ENCODE peak calls at places on chromosomes 1 and 21, in eight cellular contexts. One of them, this sample, is unnamed.

GRCh38 chr1:230120949-230121381 is 53.9 kb downstream of the GALNT2 start:
- DNase-seq in lower lobe of right lung: no peak
- DNase-seq in astrocyte of the spinal cord: no peak
- DNase-seq in small intestine: peak
- DNase-seq in NT2/D1: no peak
- DNase-seq in psoas muscle: no peak
- DNase-seq in fibroblast of lung: no peak
- DNase-seq in mesendoderm: peak
- DNase-seq in this sample: no peak

GRCh38 chr1:92803140-92803887 is 18.4 kb upstream of the EVI5 start:
- DNase-seq in small intestine: no peak
- DNase-seq in astrocyte of the spinal cord: no peak
- DNase-seq in lower lobe of right lung: no peak
- DNase-seq in NT2/D1: no peak
- DNase-seq in fibroblast of lung: no peak
- DNase-seq in mesendoderm: no peak
- DNase-seq in psoas muscle: no peak
- DNase-seq in this sample: no peak

GRCh38 chr21:39681845-39682244 is 63.1 kb upstream of the IGSF5 start:
- DNase-seq in fibroblast of lung: peak
- DNase-seq in lower lobe of right lung: no peak
- DNase-seq in NT2/D1: no peak
- DNase-seq in psoas muscle: no peak
- DNase-seq in mesendoderm: no peak
- DNase-seq in small intestine: no peak
- DNase-seq in astrocyte of the spinal cord: peak
- DNase-seq in this sample: no peak

GRCh38 chr1:4089421-4090175 is 189.5 kb upstream of the C1orf174 start:
- DNase-seq in lower lobe of right lung: no peak
- DNase-seq in NT2/D1: no peak
- DNase-seq in small intestine: no peak
- DNase-seq in mesendoderm: no peak
- DNase-seq in psoas muscle: no peak
- DNase-seq in fibroblast of lung: no peak
- DNase-seq in astrocyte of the spinal cord: no peak
- DNase-seq in this sample: no peak

GRCh38 chr1:218494000-218494399 is 148.9 kb downstream of the TGFB2 start:
- DNase-seq in small intestine: no peak
- DNase-seq in NT2/D1: no peak
- DNase-seq in astrocyte of the spinal cord: no peak
- DNase-seq in lower lobe of right lung: no peak
- DNase-seq in psoas muscle: no peak
- DNase-seq in mesendoderm: no peak
- DNase-seq in fibroblast of lung: no peak
- DNase-seq in this sample: no peak

GRCh38 chr1:29362764-29363163 is 126.4 kb downstream of the PTPRU start:
- DNase-seq in mesendoderm: no peak
- DNase-seq in fibroblast of lung: no peak
- DNase-seq in astrocyte of the spinal cord: no peak
- DNase-seq in psoas muscle: no peak
- DNase-seq in NT2/D1: no peak
- DNase-seq in lower lobe of right lung: no peak
- DNase-seq in small intestine: no peak
- DNase-seq in this sample: no peak

GRCh38 chr21:36487641-36488307 is 7.9 kb upstream of the CLDN14 start:
- DNase-seq in lower lobe of right lung: peak
- DNase-seq in mesendoderm: no peak
- DNase-seq in astrocyte of the spinal cord: peak
- DNase-seq in fibroblast of lung: peak
- DNase-seq in small intestine: no peak
- DNase-seq in NT2/D1: no peak
- DNase-seq in psoas muscle: no peak
- DNase-seq in this sample: no peak

GRCh38 chr1:203597386-203598040 is 29.1 kb upstream of the ATP2B4 start:
- DNase-seq in astrocyte of the spinal cord: no peak
- DNase-seq in psoas muscle: no peak
- DNase-seq in mesendoderm: no peak
- DNase-seq in lower lobe of right lung: no peak
- DNase-seq in small intestine: no peak
- DNase-seq in NT2/D1: no peak
- DNase-seq in fibroblast of lung: no peak
- DNase-seq in this sample: no peak

GRCh38 chr1:10196991-10197390 is 13.4 kb upstream of the KIF1B start:
- DNase-seq in fibroblast of lung: peak
- DNase-seq in astrocyte of the spinal cord: peak
- DNase-seq in lower lobe of right lung: no peak
- DNase-seq in small intestine: no peak
- DNase-seq in mesendoderm: no peak
- DNase-seq in NT2/D1: no peak
- DNase-seq in psoas muscle: no peak
- DNase-seq in this sample: no peak

GRCh38 chr1:8424539-8425116 is 106.7 kb downstream of the SLC45A1 start:
- DNase-seq in mesendoderm: peak
- DNase-seq in small intestine: peak
- DNase-seq in astrocyte of the spinal cord: no peak
- DNase-seq in psoas muscle: peak
- DNase-seq in fibroblast of lung: no peak
- DNase-seq in lower lobe of right lung: peak
- DNase-seq in NT2/D1: no peak
- DNase-seq in this sample: peak

GRCh38 chr1:220787069-220787614 is 429 bp downstream of the MTARC1 start:
- DNase-seq in psoas muscle: no peak
- DNase-seq in astrocyte of the spinal cord: no peak
- DNase-seq in lower lobe of right lung: peak
- DNase-seq in mesendoderm: peak
- DNase-seq in NT2/D1: peak
- DNase-seq in small intestine: peak
- DNase-seq in fibroblast of lung: no peak
- DNase-seq in this sample: no peak

GRCh38 chr1:115179397-115179835 is 90.1 kb upstream of the TSPAN2 start:
- DNase-seq in NT2/D1: no peak
- DNase-seq in psoas muscle: peak
- DNase-seq in astrocyte of the spinal cord: peak
- DNase-seq in small intestine: no peak
- DNase-seq in mesendoderm: peak
- DNase-seq in lower lobe of right lung: no peak
- DNase-seq in fibroblast of lung: peak
- DNase-seq in this sample: no peak

GRCh38 chr1:211469938-211470529 is 21.9 kb downstream of the RD3 start:
- DNase-seq in NT2/D1: peak
- DNase-seq in psoas muscle: peak
- DNase-seq in astrocyte of the spinal cord: peak
- DNase-seq in fibroblast of lung: peak
- DNase-seq in small intestine: peak
- DNase-seq in lower lobe of right lung: peak
- DNase-seq in mesendoderm: peak
- DNase-seq in this sample: peak

GRCh38 chr1:13617108-13617507 is 33.5 kb downstream of the PDPN start:
- DNase-seq in NT2/D1: no peak
- DNase-seq in fibroblast of lung: no peak
- DNase-seq in mesendoderm: no peak
- DNase-seq in small intestine: no peak
- DNase-seq in lower lobe of right lung: no peak
- DNase-seq in psoas muscle: no peak
- DNase-seq in astrocyte of the spinal cord: no peak
- DNase-seq in this sample: no peak
- H3K4me3 ChIP-seq in NT2/D1: no peak
- H3K4me3 ChIP-seq in fibroblast of lung: no peak
- H3K4me3 ChIP-seq in mesendoderm: no peak
- H3K4me3 ChIP-seq in small intestine: no peak
- H3K4me3 ChIP-seq in lower lobe of right lung: no peak
- H3K4me3 ChIP-seq in psoas muscle: no peak
- H3K4me3 ChIP-seq in astrocyte of the spinal cord: no peak
- H3K4me3 ChIP-seq in this sample: no peak

GRCh38 chr1:117371436-117372151 is 4.3 kb downstream of the MAN1A2 start:
- DNase-seq in fibroblast of lung: peak
- DNase-seq in lower lobe of right lung: no peak
- DNase-seq in astrocyte of the spinal cord: no peak
- DNase-seq in mesendoderm: peak
- DNase-seq in small intestine: no peak
- DNase-seq in psoas muscle: no peak
- DNase-seq in NT2/D1: no peak
- DNase-seq in this sample: no peak
- H3K4me3 ChIP-seq in fibroblast of lung: peak
- H3K4me3 ChIP-seq in lower lobe of right lung: no peak
- H3K4me3 ChIP-seq in astrocyte of the spinal cord: no peak
- H3K4me3 ChIP-seq in mesendoderm: no peak
- H3K4me3 ChIP-seq in small intestine: no peak
- H3K4me3 ChIP-seq in psoas muscle: peak
- H3K4me3 ChIP-seq in NT2/D1: no peak
- H3K4me3 ChIP-seq in this sample: no peak

DNA sequence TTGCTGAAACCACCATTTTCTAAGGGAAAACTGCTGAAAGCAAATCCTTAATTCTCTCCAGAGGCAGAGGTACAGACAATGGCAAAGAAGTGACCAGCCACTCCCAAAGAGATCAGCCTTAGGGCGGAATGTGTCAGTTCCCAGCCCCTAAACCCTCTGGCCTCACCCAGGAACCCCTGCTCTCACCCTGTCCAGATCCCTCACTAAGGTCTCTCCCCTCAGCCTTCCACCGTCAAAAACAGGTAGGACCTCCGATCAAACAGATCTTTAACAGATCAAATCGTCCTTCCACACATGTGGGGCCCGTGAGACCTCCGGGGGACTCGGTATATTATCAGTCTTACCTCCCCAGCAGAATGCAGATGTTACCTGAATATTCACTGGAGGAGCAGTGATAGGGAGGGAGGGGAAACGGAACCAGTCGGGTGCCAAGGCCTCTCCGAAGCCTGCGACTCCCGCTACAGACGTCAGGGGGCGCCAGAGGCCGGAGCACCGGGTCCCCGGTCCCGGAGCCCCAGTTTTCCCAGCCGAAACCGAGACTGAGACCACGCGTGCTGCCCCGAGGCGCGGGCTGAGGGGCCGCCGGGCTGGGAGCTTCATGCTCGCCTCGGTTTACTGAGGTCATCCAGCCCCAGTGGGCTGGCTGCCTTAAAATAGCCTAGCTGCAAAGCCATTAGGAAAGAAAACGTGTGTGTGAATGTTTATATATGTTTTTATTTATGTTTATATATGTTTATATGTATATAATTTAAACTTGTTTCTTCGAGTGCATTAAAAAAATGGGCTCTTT is 23.6 kb downstream of the GPA33 start:
- DNase-seq in psoas muscle: peak
- DNase-seq in small intestine: peak
- DNase-seq in fibroblast of lung: no peak
- DNase-seq in lower lobe of right lung: peak
- DNase-seq in NT2/D1: peak
- DNase-seq in mesendoderm: peak
- DNase-seq in astrocyte of the spinal cord: peak
- DNase-seq in this sample: peak
- H3K4me3 ChIP-seq in psoas muscle: peak
- H3K4me3 ChIP-seq in small intestine: no peak
- H3K4me3 ChIP-seq in fibroblast of lung: peak
- H3K4me3 ChIP-seq in lower lobe of right lung: peak
- H3K4me3 ChIP-seq in NT2/D1: no peak
- H3K4me3 ChIP-seq in mesendoderm: no peak
- H3K4me3 ChIP-seq in astrocyte of the spinal cord: peak
- H3K4me3 ChIP-seq in this sample: peak

GRCh38 chr1:45306319-45306718 is 20.4 kb upstream of the HPDL start:
- DNase-seq in NT2/D1: no peak
- DNase-seq in lower lobe of right lung: no peak
- DNase-seq in mesendoderm: no peak
- DNase-seq in small intestine: no peak
- DNase-seq in astrocyte of the spinal cord: no peak
- DNase-seq in psoas muscle: no peak
- DNase-seq in fibroblast of lung: peak
- DNase-seq in this sample: no peak
- H3K4me3 ChIP-seq in NT2/D1: no peak
- H3K4me3 ChIP-seq in lower lobe of right lung: no peak
- H3K4me3 ChIP-seq in mesendoderm: no peak
- H3K4me3 ChIP-seq in small intestine: no peak
- H3K4me3 ChIP-seq in astrocyte of the spinal cord: no peak
- H3K4me3 ChIP-seq in psoas muscle: no peak
- H3K4me3 ChIP-seq in fibroblast of lung: no peak
- H3K4me3 ChIP-seq in this sample: no peak

DNA sequence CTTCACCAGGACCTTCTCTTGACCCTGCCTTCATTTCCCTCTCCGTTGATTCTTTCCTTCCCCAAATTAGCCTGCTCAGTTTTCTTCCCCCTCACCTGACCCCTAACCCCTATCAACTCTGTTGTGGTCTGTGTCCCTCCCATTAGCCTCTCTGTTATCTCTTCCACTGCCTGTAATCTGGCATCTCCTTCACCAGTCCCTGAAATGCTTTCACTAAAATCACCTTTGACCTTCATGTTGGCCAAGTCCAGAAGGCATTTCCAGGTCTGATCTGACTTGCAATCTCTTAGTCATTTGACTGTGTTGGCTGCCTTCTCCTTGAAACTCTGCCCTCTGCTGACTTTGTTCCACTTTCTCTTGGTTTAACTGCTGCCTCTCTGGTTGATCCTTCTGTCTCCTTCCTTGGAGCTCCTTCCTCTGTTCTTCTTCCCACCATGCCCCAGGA is 28.2 kb downstream of the ATP8B2 start:
- DNase-seq in NT2/D1: no peak
- DNase-seq in small intestine: peak
- DNase-seq in mesendoderm: peak
- DNase-seq in psoas muscle: no peak
- DNase-seq in fibroblast of lung: peak
- DNase-seq in lower lobe of right lung: no peak
- DNase-seq in astrocyte of the spinal cord: peak
- DNase-seq in this sample: no peak
- H3K4me3 ChIP-seq in NT2/D1: peak
- H3K4me3 ChIP-seq in small intestine: no peak
- H3K4me3 ChIP-seq in mesendoderm: no peak
- H3K4me3 ChIP-seq in psoas muscle: peak
- H3K4me3 ChIP-seq in fibroblast of lung: peak
- H3K4me3 ChIP-seq in lower lobe of right lung: peak
- H3K4me3 ChIP-seq in astrocyte of the spinal cord: no peak
- H3K4me3 ChIP-seq in this sample: no peak

This sample was measured in Jurkat, Clone E6-1.